ENCODE peak calls at places on chromosomes 5 and 9, in ten cellular contexts. V, W, U, F, L, E, I, D, M and Q are unnamed samples.

GRCh38 chr5:138975098-138975847 is 100.1 kb upstream of the LRRTM2 start:
- DNase-seq in E (peak; percentile 85), F (peak; percentile 47), U (peak; percentile 57), I (peak; percentile 34), M (peak; percentile 81), L (peak; percentile 50), D (no peak), W (no peak), V (no peak), Q (no peak)

GRCh38 chr5:74499236-74499635 is 141.3 kb downstream of the ENC1 start:
- DNase-seq in L (no peak), U (no peak), F (no peak), M (no peak), I (no peak), W (no peak), E (no peak), V (no peak), D (peak; percentile 37), Q (no peak)

GRCh38 chr5:143923634-143924265 is 111.8 kb downstream of the HMHB1 start:
- DNase-seq in E (peak; percentile 64), M (no peak), U (peak; percentile 64), F (no peak), W (no peak), V (no peak), D (no peak), I (no peak), L (no peak), Q (peak; percentile 64)

GRCh38 chr9:99624499-99625233 is 197.0 kb upstream of the NR4A3 start:
- DNase-seq in D (no peak), L (no peak), U (no peak), I (no peak), W (no peak), E (no peak), F (no peak), V (no peak), M (no peak), Q (no peak)

GRCh38 chr5:156326718-156327259 is at the start of gene SGCD:
- DNase-seq in L (peak; percentile 39), M (peak; percentile 93), V (peak; percentile 73), E (peak; percentile 94), D (no peak), I (peak; percentile 92), U (peak; percentile 87), W (no peak), F (peak; percentile 71), Q (no peak)

GRCh38 chr5:31531543-31531887 is 378 bp downstream of the DROSHA start:
- DNase-seq in M (no peak), W (no peak), L (no peak), D (no peak), U (peak; percentile 15), V (peak; percentile 83), I (no peak), E (peak; percentile 39), F (no peak), Q (no peak)

GRCh38 chr5:171272996-171273970 is 35.8 kb upstream of the TLX3 start:
- DNase-seq in M (no peak), E (peak; percentile 63), U (peak; percentile 4), L (no peak), W (no peak), V (no peak), D (no peak), F (no peak), I (no peak), Q (peak; percentile 21)

GRCh38 chr5:156359452-156359851 is 32.5 kb downstream of the SGCD start:
- DNase-seq in W (no peak), F (no peak), V (no peak), E (peak; percentile 93), U (peak; percentile 97), D (no peak), I (peak; percentile 44), M (no peak), L (no peak), Q (no peak)

GRCh38 chr5:170442381-170442780 is 53.2 kb upstream of the KCNMB1 start:
- DNase-seq in W (no peak), F (no peak), U (no peak), D (no peak), V (no peak), M (peak; percentile 31), E (no peak), L (no peak), I (no peak), Q (no peak)

GRCh38 chr9:32394381-32395049 is 10.1 kb downstream of the ACO1 start:
- DNase-seq in M (no peak), I (no peak), E (peak; percentile 23), F (no peak), D (no peak), L (no peak), V (no peak), W (no peak), U (peak; percentile 32), Q (no peak)

GRCh38 chr9:68749579-68750159 is 44.6 kb downstream of the PIP5K1B start:
- DNase-seq in U (no peak), M (no peak), W (no peak), D (no peak), E (no peak), I (no peak), L (no peak), F (no peak), V (no peak), Q (no peak)

GRCh38 chr5:2550479-2550878 is 201.0 kb downstream of the IRX2 start:
- DNase-seq in D (peak; percentile 96), W (no peak), M (no peak), I (no peak), E (no peak), F (no peak), L (no peak), U (no peak), V (no peak), Q (no peak)

GRCh38 chr5:103589416-103590175 is 27.0 kb upstream of the NUDT12 start:
- DNase-seq in F (no peak), E (peak; percentile 2), V (no peak), I (no peak), M (no peak), U (peak; percentile 8), D (no peak), W (no peak), L (no peak), Q (no peak)

GRCh38 chr9:115141612-115142011 is 23.7 kb upstream of the TNC start:
- DNase-seq in U (no peak), L (no peak), V (no peak), W (no peak), M (no peak), D (no peak), I (no peak), F (no peak), E (no peak), Q (no peak)

GRCh38 chr5:154813736-154814135 is 36.7 kb downstream of the FAXDC2 start:
- DNase-seq in L (no peak), M (no peak), E (no peak), U (no peak), W (peak; percentile 8), F (no peak), V (no peak), I (no peak), D (no peak), Q (no peak)

GRCh38 chr5:181056431-181056830 is 16.4 kb downstream of the BTNL9 start:
- DNase-seq in M (no peak), F (no peak), U (no peak), I (no peak), D (no peak), E (no peak), V (no peak), W (no peak), L (no peak), Q (no peak)

GRCh38 chr5:107555425-107556090 is 115.2 kb downstream of the EFNA5 start:
- DNase-seq in E (peak; percentile 77), L (no peak), D (no peak), V (no peak), M (no peak), I (no peak), F (no peak), W (no peak), U (peak; percentile 30), Q (no peak)

GRCh38 chr5:5593391-5593790 is 170.9 kb downstream of the ICE1 start:
- DNase-seq in L (no peak), D (no peak), V (no peak), F (no peak), W (no peak), M (no peak), U (no peak), E (no peak), I (no peak), Q (no peak)

GRCh38 chr5:66089384-66089783 is 54.7 kb upstream of the SREK1 start:
- DNase-seq in W (no peak), V (no peak), I (no peak), U (no peak), L (no peak), F (no peak), D (no peak), M (no peak), E (no peak), Q (no peak)

GRCh38 chr9:69198526-69199250 is 24.6 kb downstream of the TJP2 start:
- DNase-seq in I (no peak), F (no peak), D (no peak), E (no peak), M (no peak), L (no peak), W (no peak), V (no peak), U (no peak), Q (no peak)

GRCh38 chr9:84862786-84863185 is 193.3 kb downstream of the NTRK2 start:
- DNase-seq in L (no peak), W (no peak), I (no peak), E (peak; percentile 75), U (peak; percentile 61), F (peak; percentile 28), V (no peak), M (no peak), D (no peak), Q (peak; percentile 91)

GRCh38 chr9:104092192-104092591 is 1.9 kb upstream of the SMC2 start:
- DNase-seq in V (no peak), L (no peak), F (no peak), U (no peak), I (no peak), M (no peak), W (no peak), E (no peak), D (peak; percentile 27), Q (no peak)

GRCh38 chr5:9544502-9545300 is 1.2 kb downstream of the SEMA5A start:
- DNase-seq in V (peak; percentile 92), E (peak; percentile 84), M (peak; percentile 95), W (peak; percentile 32), F (peak; percentile 85), I (peak; percentile 65), L (peak; percentile 67), D (peak; percentile 54), U (peak; percentile 77), Q (peak; percentile 47)

GRCh38 chr9:106862946-106863740 is at the start of gene ZNF462:
- DNase-seq in D (peak; percentile 62), I (peak; percentile 57), L (peak; percentile 55), F (peak; percentile 35), M (peak; percentile 79), V (peak; percentile 65), U (peak; percentile 89), W (no peak), E (peak; percentile 67), Q (peak; percentile 76)

GRCh38 chr5:140358738-140359310 is 1.2 kb upstream of the SLC4A9 start:
- DNase-seq in W (no peak), F (no peak), V (no peak), I (no peak), E (peak; percentile 66), D (no peak), M (peak; percentile 67), L (no peak), U (peak; percentile 47), Q (no peak)

GRCh38 chr5:8906303-8906967 is 639.4 kb downstream of the SEMA5A start:
- DNase-seq in M (no peak), U (peak; percentile 94), W (no peak), L (no peak), V (no peak), D (no peak), I (no peak), F (no peak), E (peak; percentile 78), Q (peak; percentile 96)